ENCODE peak calls at places on chromosome 10, in four cellular contexts. K is A549, C is left lung, P is astrocyte. F is an unnamed sample.

GRCh38 chr10:70664702-70665195 is 7.6 kb upstream of the ADAMTS14 start:
- DNase-seq in C (no peak), P (peak; percentile 100), K (no peak), F (peak; percentile 25)

GRCh38 chr10:130246113-130246512 is 109.9 kb downstream of the GLRX3 start:
- DNase-seq in K (no peak), C (no peak), P (no peak), F (no peak)

GRCh38 chr10:26438534-26439269 is 561 bp downstream of the APBB1IP start:
- DNase-seq in K (no peak), C (peak; percentile 74), P (peak; percentile 15), F (peak; percentile 21)

GRCh38 chr10:106255111-106255510 is 909.4 kb downstream of the SORCS1 start:
- DNase-seq in C (no peak), K (no peak), P (no peak), F (no peak)

GRCh38 chr10:82394122-82394521 is 519.1 kb downstream of the NRG3 start:
- DNase-seq in K (no peak), C (no peak), P (no peak), F (no peak)

GRCh38 chr10:31604141-31604540 is 285.1 kb downstream of the ZEB1 start:
- DNase-seq in C (no peak), K (no peak), P (no peak), F (no peak)

GRCh38 chr10:89295597-89295996 is 6.2 kb upstream of the IFIT2 start:
- DNase-seq in P (peak; percentile 66), C (no peak), K (no peak), F (no peak)

GRCh38 chr10:112653215-112653614 is 206.2 kb downstream of the VTI1A start:
- DNase-seq in C (no peak), K (no peak), P (no peak), F (no peak)

GRCh38 chr10:10903620-10904019 is 114.1 kb upstream of the CELF2 start:
- DNase-seq in K (no peak), C (no peak), P (no peak), F (no peak)
- TF ChIP-seq CTCF in K (no peak), C (no peak), P (no peak), F (no peak)

DNA sequence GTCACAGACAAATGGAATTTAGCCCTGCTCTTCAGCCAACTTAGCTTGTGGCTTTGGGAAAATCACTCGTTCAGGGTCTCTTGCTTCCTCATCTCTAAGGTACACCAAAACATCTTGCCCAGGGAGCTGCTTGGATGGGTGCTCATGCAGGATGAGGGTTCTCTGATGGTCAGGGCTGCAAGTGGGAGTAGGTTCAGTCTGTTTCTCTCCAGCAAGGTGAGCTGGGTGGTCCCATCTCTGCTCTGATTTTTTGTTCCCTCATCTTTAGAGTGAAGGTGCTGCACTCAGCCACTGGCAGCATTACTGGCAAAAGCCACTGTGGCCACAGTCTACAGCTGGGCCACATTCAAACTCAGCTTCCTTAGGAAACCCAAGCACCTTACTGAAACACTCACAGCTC is 149.9 kb upstream of the GPR26 start:
- DNase-seq in P (no peak), K (no peak), C (no peak), F (no peak)
- H3K9me3 ChIP-seq in P (no peaks in the 10 kb centered on the region), K (no peaks in the 10 kb centered on the region), C (no peaks in the 10 kb centered on the region), F (no peaks in the 10 kb centered on the region)

DNA sequence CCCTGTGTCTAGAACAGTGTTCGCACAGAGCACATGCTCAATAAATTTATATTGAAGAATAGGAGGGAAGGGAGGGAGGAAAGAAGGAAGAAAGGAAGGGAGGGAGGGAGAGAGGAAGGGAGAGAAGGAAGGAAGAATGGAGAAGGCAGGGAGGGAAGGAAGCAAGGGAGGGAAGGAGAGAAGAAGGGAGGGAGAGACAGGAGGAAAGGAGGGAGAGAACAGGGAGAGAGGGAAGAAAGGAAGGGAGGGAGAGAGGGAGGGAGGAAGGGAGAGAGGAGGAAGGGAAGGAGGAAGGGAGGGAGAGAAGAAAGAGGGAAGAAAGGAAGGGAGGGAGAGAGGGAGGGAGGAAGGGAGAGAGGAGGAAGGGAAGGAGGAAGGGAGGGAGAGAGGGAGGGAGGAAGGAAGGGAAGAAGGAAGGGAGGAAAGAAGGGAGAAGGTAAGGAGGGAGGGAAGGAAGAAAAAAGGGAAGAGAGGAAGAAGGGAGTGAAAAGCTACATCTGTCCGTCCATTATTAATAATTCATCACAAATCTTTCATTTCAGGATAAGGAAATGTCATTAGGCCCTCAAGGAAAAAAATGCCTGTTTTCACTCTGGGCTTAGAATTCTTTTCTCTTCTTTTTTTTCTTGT is 79.7 kb downstream of the GRK5 start:
- DNase-seq in C (no peak), P (no peak), K (no peak), F (no peak)
- H3K27ac ChIP-seq in C (peak overlapping the region; percentile 30), P (no peak overlapping the region), K (no peak overlapping the region), F (no peak overlapping the region)

GRCh38 chr10:46992794-46993552 is 81.7 kb downstream of the PTPN20 start:
- DNase-seq in P (peak; percentile 23), K (peak; percentile 31), C (peak; percentile 40), F (no peak)

GRCh38 chr10:46999217-46999616 is 88.0 kb downstream of the PTPN20 start:
- DNase-seq in P (no peak), C (no peak), K (no peak), F (no peak)

GRCh38 chr10:46998192-46998591 is 87.0 kb downstream of the PTPN20 start:
- DNase-seq in P (no peak), C (no peak), K (no peak), F (no peak)

GRCh38 chr10:46998595-46998994 is 87.4 kb downstream of the PTPN20 start:
- DNase-seq in K (no peak), P (no peak), C (no peak), F (no peak)

GRCh38 chr10:46995234-46995633 is 84.0 kb downstream of the PTPN20 start:
- DNase-seq in P (no peak), C (no peak), K (no peak), F (no peak)
- TF ChIP-seq CTCF in P (peak; percentile 16), C (no peak), K (no peak), F (no peak)

GRCh38 chr10:115422624-115423023 is 329.5 kb downstream of the ATRNL1 start:
- DNase-seq in K (no peak), P (no peak), C (no peak), F (no peak)

DNA sequence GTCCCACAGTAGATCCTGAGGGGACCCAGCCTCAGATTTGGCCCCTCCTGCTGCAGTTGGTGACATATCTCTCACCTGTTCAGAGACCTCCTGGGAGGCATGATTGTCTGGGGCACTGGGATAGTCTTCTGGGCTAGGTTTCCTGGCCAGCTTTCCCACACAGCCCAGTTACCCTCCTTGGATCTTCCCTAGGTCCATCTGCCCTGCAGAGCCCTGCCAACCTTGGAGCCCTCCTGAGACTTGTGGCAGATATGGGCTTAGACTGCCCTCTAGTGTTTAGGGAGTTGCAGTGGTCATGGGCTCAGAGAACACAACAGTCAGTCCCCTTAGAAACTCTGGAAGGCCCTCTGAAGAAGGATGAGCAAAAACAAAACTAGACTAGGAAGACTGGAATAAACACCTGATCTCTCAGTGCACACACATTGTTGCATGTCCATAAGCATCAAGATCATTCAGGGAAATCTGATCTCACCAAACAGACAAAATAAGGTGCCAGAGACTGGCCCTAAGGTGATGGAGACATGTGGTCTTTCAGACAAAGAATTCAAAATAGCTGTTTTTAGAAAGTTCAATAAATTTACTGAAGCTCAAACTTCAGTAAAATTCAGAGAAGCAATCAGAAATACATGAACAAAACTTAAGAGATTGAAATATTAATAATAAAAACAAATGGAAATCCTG is 324.6 kb downstream of the ATRNL1 start:
- DNase-seq in K (peak; percentile 54), C (no peak), P (peak; percentile 20), F (no peak)
- H3K9me3 ChIP-seq in K (no peaks in the 10 kb centered on the region), C (no peaks in the 10 kb centered on the region), P (no peaks in the 10 kb centered on the region), F (peaks cover 12% of the 10 kb centered on the region)

GRCh38 chr10:103021897-103022286 is 103.8 kb downstream of the CNNM2 start:
- DNase-seq in P (peak; percentile 62), C (no peak), K (peak; percentile 80), F (peak; percentile 32)
- H3K27ac ChIP-seq in P (peak overlapping the region; percentile 48), C (no peak overlapping the region), K (peak overlapping the region; percentile 53), F (peak overlapping the region; percentile 64)

DNA sequence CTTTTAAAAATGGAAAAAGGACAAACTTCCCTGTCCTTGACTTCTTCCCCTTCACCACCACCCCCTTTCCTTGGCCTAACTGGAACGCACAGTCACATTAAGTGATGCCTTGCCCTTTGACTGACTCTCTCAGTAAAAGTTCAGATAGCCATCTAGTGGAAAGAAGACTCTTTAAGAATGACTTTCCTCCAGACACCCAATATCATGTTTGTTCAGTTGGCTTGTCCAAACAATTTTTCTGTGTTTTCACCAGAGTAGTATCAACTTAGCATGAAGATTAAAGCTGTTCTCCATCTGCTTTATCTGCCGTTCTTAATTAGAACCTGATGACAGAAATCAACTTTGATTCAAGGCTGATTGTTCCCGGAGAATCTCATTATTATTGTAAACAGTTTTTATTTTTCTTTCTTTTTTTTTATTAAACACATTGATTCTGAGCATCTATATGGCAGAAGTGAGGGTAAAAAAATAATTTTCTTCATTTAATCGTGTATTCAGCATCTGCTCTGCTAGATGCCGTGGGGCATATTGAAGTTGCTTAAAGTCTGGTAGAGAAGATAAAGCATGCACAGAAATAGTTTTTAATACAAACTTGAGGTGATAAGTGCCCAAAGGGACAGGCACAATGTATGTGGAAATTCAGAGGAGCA is 45.3 kb downstream of the CNNM2 start:
- DNase-seq in C (no peak), P (no peak), K (peak; percentile 63), F (no peak)
- TF ChIP-seq CTCF in C (no peak), P (no peak), K (no peak), F (no peak)

GRCh38 chr10:3612183-3613001 is 172.6 kb downstream of the KLF6 start:
- DNase-seq in C (no peak), P (no peak), K (no peak), F (no peak)
- H3K9me3 ChIP-seq in C (peaks cover 27% of the 10 kb centered on the region), P (no peaks in the 10 kb centered on the region), K (peaks cover 15% of the 10 kb centered on the region), F (peaks cover 13% of the 10 kb centered on the region)

GRCh38 chr10:60266513-60266912 is 123.2 kb downstream of the ANK3 start:
- DNase-seq in K (no peak), C (no peak), P (no peak), F (no peak)
- H3K27ac ChIP-seq in K (no peak overlapping the region), C (no peak overlapping the region), P (no peak overlapping the region), F (no peak overlapping the region)